ENCODE peak calls at places on chromosomes 11 and 22, in four cellular contexts. I, Q, Y and A are unnamed samples.

GRCh38 chr11:114304065-114304464 is 7.9 kb downstream of the NNMT start:
- DNase-seq in Q (no peak), I (no peak), Y (no peak), A (no peak)

GRCh38 chr22:49614966-49615965 is 212.4 kb downstream of the BRD1 start:
- DNase-seq in I (peak; percentile 32), Y (no peak), Q (no peak), A (no peak)

GRCh38 chr11:12845739-12846358 is 163.3 kb upstream of the RASSF10 start:
- DNase-seq in I (peak; percentile 52), Q (no peak), Y (peak; percentile 61), A (peak; percentile 59)

GRCh38 chr11:93513763-93514162 is 29.4 kb downstream of the SMCO4 start:
- DNase-seq in I (no peak), Q (no peak), Y (no peak), A (no peak)

GRCh38 chr22:32164084-32164894 is 5.2 kb upstream of the C22orf42 start:
- DNase-seq in Q (no peak), I (no peak), Y (no peak), A (peak; percentile 7)

GRCh38 chr11:117095301-117096139 is 2.7 kb downstream of the SIK3 start:
- DNase-seq in Y (peak; percentile 21), I (no peak), Q (peak; percentile 45), A (no peak)

GRCh38 chr11:35138949-35139881 is at the start of gene CD44:
- DNase-seq in Y (peak; percentile 91), I (peak; percentile 81), Q (peak; percentile 84), A (peak; percentile 71)

GRCh38 chr11:95592455-95592854 is 197.1 kb downstream of the FAM76B start:
- DNase-seq in Y (peak; percentile 63), I (no peak), Q (no peak), A (peak; percentile 54)

GRCh38 chr11:5423131-5423530 is 1.2 kb downstream of the OR51Q1 start:
- DNase-seq in Y (no peak), Q (no peak), I (no peak), A (no peak)

GRCh38 chr22:23264610-23265388 is 84.5 kb downstream of the BCR start:
- DNase-seq in Y (no peak), Q (no peak), I (no peak), A (no peak)

GRCh38 chr11:59756845-59757244 is 1.7 kb downstream of the STX3 start:
- DNase-seq in I (no peak), Q (no peak), Y (peak; percentile 18), A (peak; percentile 16)

GRCh38 chr11:46700251-46701077 is at the start of the genes ARHGAP1 and ZNF408:
- DNase-seq in Y (peak; percentile 99), Q (peak; percentile 99), I (peak; percentile 99), A (peak; percentile 100)

GRCh38 chr11:115765803-115766239 is 261.6 kb upstream of the CADM1 start:
- DNase-seq in Q (no peak), I (no peak), Y (no peak), A (no peak)

GRCh38 chr22:41563051-41563711 is 2.4 kb downstream of the CSDC2 start:
- DNase-seq in Y (peak; percentile 86), I (no peak), Q (no peak), A (peak; percentile 32)

GRCh38 chr22:30943368-30943767 is 25.2 kb downstream of the MORC2 start:
- DNase-seq in Q (peak; percentile 68), I (no peak), Y (no peak), A (no peak)

GRCh38 chr11:117076941-117077659 is 21.1 kb downstream of the SIK3 start:
- DNase-seq in Q (no peak), Y (peak; percentile 59), I (no peak), A (peak; percentile 17)